ENCODE peak calls at places on chromosomes 6 and 20, in ten cellular contexts. N is cardiac fibroblast, V is B cell, E is choroid plexus epithelial cell, Y is mammary epithelial cell, X is Peyer's patch, C is AG09309, H is glutamatergic neuron, J is ascending aorta, M is fibroblast of mammary gland. Z is an unnamed sample.

GRCh38 chr6:168040856-168041496 is 38.0 kb downstream of the FRMD1 start:
- DNase-seq in N (no peak), V (no peak), E (no peak), Y (no peak), X (no peak), C (no peak), H (no peak), J (no peak), M (no peak), Z (no peak)

GRCh38 chr6:55892749-55893357 is 17.5 kb upstream of the BMP5 start:
- DNase-seq in N (no peak), V (no peak), E (no peak), Y (no peak), X (no peak), C (no peak), H (no peak), J (no peak), M (peak; percentile 74), Z (no peak)

GRCh38 chr6:160583805-160584204 is 80.3 kb downstream of the LPA start:
- DNase-seq in N (no peak), V (no peak), E (no peak), Y (peak; percentile 61), X (no peak), C (no peak), H (no peak), J (no peak), M (no peak), Z (no peak)

GRCh38 chr6:93418113-93418447 is 1.3 kb downstream of the EPHA7 start:
- DNase-seq in N (peak; percentile 0), V (no peak), E (no peak), Y (no peak), X (no peak), C (no peak), H (no peak), J (no peak), M (no peak), Z (no peak)

GRCh38 chr20:59123011-59123676 is 40.5 kb upstream of the ZNF831 start:
- DNase-seq in N (no peak), V (peak; percentile 86), E (no peak), Y (no peak), X (peak; percentile 87), C (no peak), H (no peak), J (no peak), M (no peak), Z (no peak)

GRCh38 chr6:18263561-18264337 is 581 bp downstream of the DEK start:
- DNase-seq in N (peak; percentile 72), V (peak; percentile 47), E (peak; percentile 53), Y (peak; percentile 62), X (peak; percentile 72), C (no peak), H (peak; percentile 67), J (peak; percentile 81), M (peak; percentile 19), Z (peak; percentile 45)

GRCh38 chr6:14796974-14797762 is 448.7 kb upstream of the JARID2 start:
- DNase-seq in N (peak; percentile 34), V (no peak), E (no peak), Y (no peak), X (no peak), C (peak; percentile 49), H (no peak), J (no peak), M (no peak), Z (no peak)

GRCh38 chr6:33416386-33417126 is 1.4 kb downstream of the CUTA start:
- DNase-seq in N (no peak), V (no peak), E (no peak), Y (no peak), X (no peak), C (no peak), H (no peak), J (no peak), M (peak; percentile 28), Z (no peak)

GRCh38 chr6:1463751-1464397 is 74.5 kb downstream of the FOXF2 start:
- DNase-seq in N (no peak), V (no peak), E (no peak), Y (no peak), X (no peak), C (no peak), H (peak; percentile 39), J (no peak), M (no peak), Z (no peak)

GRCh38 chr6:165117806-165118205 is 191.6 kb downstream of the C6orf118 start:
- DNase-seq in N (no peak), V (no peak), E (no peak), Y (no peak), X (no peak), C (no peak), H (no peak), J (no peak), M (no peak), Z (no peak)

GRCh38 chr6:165118736-165119135 is 190.7 kb downstream of the C6orf118 start:
- DNase-seq in N (no peak), V (no peak), E (no peak), Y (no peak), X (no peak), C (no peak), H (no peak), J (no peak), M (no peak), Z (no peak)

GRCh38 chr6:165117121-165117520 is 192.3 kb downstream of the C6orf118 start:
- DNase-seq in N (no peak), V (no peak), E (no peak), Y (no peak), X (no peak), C (no peak), H (no peak), J (no peak), M (no peak), Z (no peak)

DNA sequence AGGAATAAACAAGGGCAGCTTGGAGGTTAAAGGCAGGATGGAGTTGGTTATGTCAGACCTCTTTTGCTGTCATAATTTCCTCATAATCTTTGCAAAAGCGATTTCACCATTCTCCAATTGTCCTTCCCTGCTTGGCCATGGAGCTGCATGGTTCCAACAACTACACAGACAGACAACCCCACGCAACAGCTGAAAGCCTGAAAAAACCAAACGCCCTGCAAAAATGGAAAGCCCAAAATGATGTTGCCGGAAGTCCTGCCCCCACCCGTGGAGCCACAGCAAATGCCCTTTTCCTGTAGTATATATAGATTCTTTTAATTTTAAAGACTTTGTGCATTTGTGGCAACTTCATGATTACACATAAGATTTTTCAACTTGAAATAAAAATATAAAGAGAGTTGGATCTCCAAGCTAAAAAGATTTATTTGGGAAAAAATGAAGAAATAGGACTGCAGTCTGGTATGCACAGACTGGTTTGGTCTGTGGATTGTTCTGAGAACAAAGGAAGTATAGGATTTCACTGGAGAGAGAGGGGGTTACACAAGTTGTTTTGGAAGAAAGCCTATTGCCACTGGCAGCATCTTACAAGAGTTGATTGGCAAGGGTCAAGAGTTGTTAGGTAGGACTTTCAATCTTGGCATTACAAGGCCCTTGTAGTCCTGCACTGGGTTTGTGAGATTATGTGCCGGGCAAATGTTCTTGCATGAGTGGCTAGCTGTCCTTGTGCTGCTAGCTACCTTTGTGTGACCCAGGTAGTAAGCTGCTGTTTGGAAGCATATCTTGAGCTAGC is 190.0 kb downstream of the C6orf118 start:
- DNase-seq in N (peak; percentile 52), V (no peak), E (no peak), Y (no peak), X (no peak), C (no peak), H (no peak), J (no peak), M (no peak), Z (no peak)
- TF ChIP-seq CTCF in N (no peak), V (no peak), E (no peak), Y (no peak), X (no peak), C (no peak), H (no peak), J (no peak), M (no peak), Z (no peak)

GRCh38 chr6:110404602-110405001 is 10.8 kb downstream of the DDO start:
- DNase-seq in N (peak; percentile 44), V (no peak), E (peak; percentile 21), Y (no peak), X (no peak), C (peak; percentile 66), H (no peak), J (no peak), M (no peak), Z (no peak)

GRCh38 chr6:110409794-110410193 is 5.6 kb downstream of the DDO start:
- DNase-seq in N (no peak), V (no peak), E (no peak), Y (no peak), X (no peak), C (no peak), H (no peak), J (no peak), M (no peak), Z (no peak)

GRCh38 chr6:110410534-110410933 is 4.8 kb downstream of the DDO start:
- DNase-seq in N (no peak), V (no peak), E (no peak), Y (no peak), X (no peak), C (no peak), H (no peak), J (no peak), M (no peak), Z (no peak)

GRCh38 chr6:110412258-110412839 is 3.0 kb downstream of the DDO start:
- DNase-seq in N (peak; percentile 27), V (no peak), E (no peak), Y (no peak), X (no peak), C (no peak), H (no peak), J (no peak), M (no peak), Z (no peak)

DNA sequence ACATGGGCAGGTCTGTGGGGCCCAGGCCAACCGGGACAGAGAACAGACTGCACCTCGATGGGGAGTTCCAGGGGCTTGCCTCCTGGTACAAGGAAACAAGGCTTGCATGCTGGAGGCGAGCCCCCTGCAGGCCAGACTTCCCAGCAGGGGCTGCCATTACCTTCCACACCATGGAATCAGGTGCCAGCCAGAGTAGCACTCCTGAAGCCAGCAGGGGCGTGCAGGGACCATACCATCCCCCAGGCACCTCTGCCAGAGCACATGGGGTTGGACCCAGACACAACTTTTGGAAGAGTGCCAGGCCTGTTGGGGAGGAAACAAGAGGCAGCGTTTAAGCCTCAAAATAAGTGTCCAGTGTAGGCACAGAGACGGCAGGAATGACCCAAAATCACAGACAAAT is 6.5 kb downstream of the DDO start:
- DNase-seq in N (no peak), V (no peak), E (no peak), Y (no peak), X (no peak), C (no peak), H (no peak), J (no peak), M (no peak), Z (no peak)
- TF ChIP-seq CTCF in N (no peak), V (no peak), E (no peak), Y (no peak), X (no peak), C (no peak), H (no peak), J (no peak), M (no peak), Z (no peak)

GRCh38 chr20:49964964-49965780 is 17.6 kb upstream of the SNAI1 start:
- DNase-seq in N (no peak), V (no peak), E (peak; percentile 69), Y (no peak), X (peak; percentile 58), C (no peak), H (peak; percentile 68), J (no peak), M (no peak), Z (no peak)
- TF ChIP-seq CTCF in N (peak; percentile 89), V (peak; percentile 56), E (peak; percentile 84), Y (peak; percentile 74), X (peak; percentile 40), C (peak; percentile 65), H (peak; percentile 65), J (no peak), M (peak; percentile 80), Z (peak; percentile 13)

GRCh38 chr6:156659317-156660198 is 117.6 kb upstream of the ARID1B start:
- DNase-seq in N (no peak), V (no peak), E (no peak), Y (no peak), X (no peak), C (no peak), H (no peak), J (no peak), M (no peak), Z (no peak)
- TF ChIP-seq CTCF in N (no peak), V (no peak), E (peak; percentile 23), Y (no peak), X (no peak), C (no peak), H (no peak), J (no peak), M (no peak), Z (no peak)